ENCODE peak calls at places on chromosomes 6 and 20, in nine cellular contexts. D is HepG2, L is foreskin keratinocyte, R is HCT116, V is lung, H is right lobe of liver, K is heart left ventricle, C is esophagus squamous epithelium, E is A549. J is an unnamed sample. For H3K4me1, the result is how much of the 10 kb centered on the place peaks cover.

GRCh38 chr20:3088031-3088430 is 3.5 kb upstream of the AVP start:
- DNase-seq in D (no peak), L (no peak), R (no peak), V (no peak), H (no peak), K (no peak), C (no peak), E (no peak), J (no peak)

GRCh38 chr6:136445063-136445462 is 105.2 kb downstream of the MAP7 start:
- DNase-seq in D (no peak), L (no peak), R (no peak), V (no peak), H (no peak), K (no peak), C (no peak), E (no peak), J (no peak)

GRCh38 chr6:16741112-16742016 is 19.9 kb downstream of the ATXN1 start:
- DNase-seq in D (no peak), L (peak), R (no peak), V (no peak), H (no peak), K (no peak), C (no peak), E (no peak), J (no peak)

GRCh38 chr6:138817799-138818198 is 21.9 kb downstream of the ECT2L start:
- DNase-seq in D (no peak), L (peak), R (peak), V (peak), H (no peak), K (no peak), C (no peak), E (no peak), J (no peak)

GRCh38 chr6:155273438-155273837 is 9.6 kb downstream of the CLDN20 start:
- DNase-seq in D (no peak), L (peak), R (no peak), V (no peak), H (no peak), K (no peak), C (no peak), E (peak), J (no peak)

GRCh38 chr6:43703512-43704429 is 16.2 kb upstream of the MRPS18A start:
- DNase-seq in D (no peak), L (no peak), R (no peak), V (no peak), H (no peak), K (no peak), C (no peak), E (no peak), J (no peak)

GRCh38 chr20:25399038-25399430 is 8.4 kb upstream of the ABHD12 start:
- DNase-seq in D (peak), L (peak), R (peak), V (peak), H (no peak), K (peak), C (no peak), E (peak), J (no peak)

GRCh38 chr6:135655055-135655454 is 157.5 kb upstream of the AHI1 start:
- DNase-seq in D (no peak), L (no peak), R (no peak), V (no peak), H (no peak), K (no peak), C (no peak), E (no peak), J (no peak)

GRCh38 chr20:3744806-3745685 is 12.6 kb downstream of the HSPA12B start:
- DNase-seq in D (peak), L (peak), R (peak), V (peak), H (peak), K (peak), C (no peak), E (peak), J (peak)

GRCh38 chr20:22763257-22763906 is 179.0 kb upstream of the FOXA2 start:
- DNase-seq in D (no peak), L (peak), R (peak), V (peak), H (no peak), K (peak), C (no peak), E (peak), J (peak)

GRCh38 chr6:152048921-152049320 is 241.4 kb downstream of the ESR1 start:
- DNase-seq in D (no peak), L (no peak), R (no peak), V (no peak), H (no peak), K (no peak), C (no peak), E (no peak), J (no peak)

GRCh38 chr6:56652994-56653393 is 10.3 kb upstream of the DST start:
- DNase-seq in D (peak), L (peak), R (peak), V (no peak), H (no peak), K (no peak), C (no peak), E (peak), J (no peak)

GRCh38 chr6:82573200-82573972 is 209.8 kb downstream of the TPBG start:
- DNase-seq in D (no peak), L (no peak), R (no peak), V (no peak), H (no peak), K (no peak), C (no peak), E (no peak), J (no peak)

GRCh38 chr20:30167540-30167939 is 1089.9 kb upstream of the DEFB115 start:
- DNase-seq in D (no peak), L (no peak), R (no peak), V (no peak), H (no peak), K (no peak), C (no peak), E (no peak), J (no peak)

GRCh38 chr20:3403741-3404140 is 3.7 kb downstream of the DNAAF9 start:
- DNase-seq in D (no peak), L (no peak), R (no peak), V (no peak), H (no peak), K (no peak), C (no peak), E (no peak), J (no peak)

GRCh38 chr6:170147832-170148708 is 142.8 kb downstream of the DLL1 start:
- DNase-seq in D (no peak), L (no peak), R (no peak), V (no peak), H (peak), K (no peak), C (no peak), E (no peak), J (no peak)

GRCh38 chr20:59028812-59029211 is 3.3 kb downstream of the ATP5F1E start:
- DNase-seq in D (no peak), L (no peak), R (no peak), V (no peak), H (no peak), K (no peak), C (no peak), E (no peak), J (no peak)
- H3K4me1 ChIP-seq in D (half or more), L (under half), R (under half), V (under half), H (under half), K (half or more), C (under half), E (under half), J (half or more)

DNA sequence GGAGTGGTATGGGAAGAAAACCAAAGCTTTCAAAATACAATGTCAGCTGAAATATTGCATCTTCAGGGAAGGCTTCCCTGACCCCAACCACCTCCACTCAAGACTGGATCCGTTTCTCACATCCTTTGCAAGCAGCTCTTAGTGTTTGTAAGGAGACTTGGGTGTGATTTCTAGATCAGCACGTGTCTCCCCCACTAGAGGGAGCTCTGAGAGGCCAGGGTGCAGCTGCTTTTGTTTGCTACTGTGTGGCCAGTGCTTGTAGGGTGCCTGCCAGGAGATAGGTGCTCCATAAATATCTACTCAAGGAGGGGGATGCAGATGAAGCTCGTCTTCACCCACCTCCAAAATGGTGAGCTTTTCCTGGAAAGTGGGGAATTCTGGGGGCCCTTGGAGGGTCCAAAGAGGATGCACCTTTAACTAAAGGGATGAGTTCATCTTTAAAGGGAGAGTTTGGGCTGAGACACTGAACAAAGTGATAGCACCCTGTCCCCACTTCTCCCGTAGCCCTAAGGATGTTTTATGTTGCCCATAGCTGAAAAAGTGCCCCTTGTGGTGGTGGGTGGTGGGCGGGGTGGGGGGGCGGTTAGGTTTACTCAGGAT is 52.6 kb upstream of the MAFB start:
- DNase-seq in D (peak), L (peak), R (peak), V (peak), H (peak), K (peak), C (no peak), E (peak), J (peak)
- TF ChIP-seq CTCF in D (peak), L (peak), R (peak), V (peak), H (peak), K (peak), C (no peak), E (peak), J (peak)

GRCh38 chr6:34673079-34673478 is 23.5 kb downstream of the ILRUN start:
- DNase-seq in D (no peak), L (no peak), R (no peak), V (no peak), H (no peak), K (no peak), C (no peak), E (no peak), J (no peak)
- H3K4me1 ChIP-seq in D (half or more), L (under half), R (under half), V (under half), H (half or more), K (under half), C (under half), E (under half), J (under half)

GRCh38 chr6:169109381-169109780 is 144.3 kb downstream of the THBS2 start:
- DNase-seq in D (no peak), L (no peak), R (no peak), V (peak), H (no peak), K (no peak), C (no peak), E (no peak), J (no peak)

GRCh38 chr6:169112483-169113320 is 140.9 kb downstream of the THBS2 start:
- DNase-seq in D (no peak), L (no peak), R (no peak), V (no peak), H (no peak), K (no peak), C (no peak), E (no peak), J (no peak)

GRCh38 chr6:169109821-169110220 is 143.8 kb downstream of the THBS2 start:
- DNase-seq in D (no peak), L (no peak), R (no peak), V (peak), H (no peak), K (no peak), C (no peak), E (no peak), J (no peak)

GRCh38 chr6:169108753-169109152 is 144.9 kb downstream of the THBS2 start:
- DNase-seq in D (no peak), L (no peak), R (no peak), V (peak), H (no peak), K (no peak), C (no peak), E (no peak), J (no peak)

DNA sequence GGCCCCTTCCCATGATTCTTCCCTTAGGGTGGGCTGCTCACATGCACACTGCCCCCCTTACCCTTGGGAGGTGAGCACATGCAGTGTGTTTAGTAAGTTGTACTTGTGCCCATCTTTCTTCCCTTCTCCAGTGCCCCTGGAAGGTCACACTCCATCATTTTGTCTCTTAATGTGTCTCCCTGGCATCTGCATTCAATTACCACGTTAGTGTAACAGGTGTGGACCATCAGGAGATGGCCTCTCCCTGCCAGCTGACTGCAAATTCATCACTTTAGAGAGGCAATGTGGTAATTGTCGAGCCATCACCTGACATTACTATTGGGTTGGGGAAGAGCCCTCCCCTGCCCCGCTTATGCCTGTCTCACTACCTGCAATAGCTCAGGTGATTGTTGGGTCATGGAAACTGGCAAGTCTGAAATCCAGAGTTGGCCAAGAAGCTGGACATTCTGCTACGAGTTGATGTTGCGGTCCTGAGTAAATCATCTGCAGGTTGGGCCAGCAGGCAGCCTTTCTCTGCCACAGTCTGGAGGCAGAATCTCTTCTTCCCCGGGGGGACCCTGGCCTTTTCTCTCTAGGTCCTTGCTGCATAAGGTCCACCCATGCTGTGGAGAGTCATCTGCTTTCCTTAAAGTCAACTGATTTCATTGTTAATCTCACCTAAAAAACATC is 142.6 kb downstream of the THBS2 start:
- DNase-seq in D (no peak), L (no peak), R (no peak), V (peak), H (no peak), K (no peak), C (no peak), E (no peak), J (no peak)
- TF ChIP-seq CTCF in D (no peak), L (no peak), R (no peak), V (no peak), H (no peak), K (no peak), C (no peak), E (no peak), J (no peak)

GRCh38 chr20:52410746-52411317 is 219.3 kb upstream of the ZFP64 start:
- DNase-seq in D (no peak), L (no peak), R (no peak), V (no peak), H (no peak), K (no peak), C (no peak), E (no peak), J (no peak)
- H3K4me1 ChIP-seq in D (under half), L (under half), R (under half), V (under half), H (under half), K (under half), C (under half), E (under half), J (under half)

GRCh38 chr6:132734694-132735236 is 20.9 kb upstream of the VNN1 start:
- DNase-seq in D (peak), L (peak), R (peak), V (no peak), H (no peak), K (no peak), C (no peak), E (peak), J (no peak)
- TF ChIP-seq CTCF in D (peak), L (peak), R (peak), V (no peak), H (peak), K (peak), C (no peak), E (peak), J (no peak)